ENCODE peak calls at places on chromosomes 13 and 19, in seven cellular contexts. Y is SW480; M is HS-27A; Q is adrenal gland; F is naive thymus-derived CD4-positive, alpha-beta T cell; N is NCI-H1930; O is nucleus accumbens. K is an unnamed sample.

GRCh38 chr13:42925626-42926025 is 66.4 kb downstream of the EPSTI1 start:
- DNase-seq in Y (no peak), M (no peak), Q (no peak), F (no peak), N (no peak), O (no peak), K (no peak)

GRCh38 chr13:39616087-39616694 is 13.2 kb upstream of the LHFPL6 start:
- DNase-seq in Y (peak; percentile 79), M (no peak), Q (peak; percentile 55), F (peak; percentile 47), N (peak; percentile 39), O (peak; percentile 16), K (peak; percentile 58)

GRCh38 chr13:50388481-50388880 is 373.2 kb downstream of the KCNRG start:
- DNase-seq in Y (no peak), M (no peak), Q (no peak), F (no peak), N (no peak), O (no peak), K (peak; percentile 25)

GRCh38 chr19:18895828-18896341 is at the start of gene CERS1:
- DNase-seq in Y (peak; percentile 34), M (no peak), Q (no peak), F (no peak), N (peak; percentile 30), O (peak; percentile 80), K (peak; percentile 58)

GRCh38 chr19:3556978-3557460 is 367 bp downstream of the MFSD12 start:
- DNase-seq in Y (no peak), M (no peak), Q (peak; percentile 59), F (peak; percentile 50), N (no peak), O (peak; percentile 34), K (no peak)

GRCh38 chr19:36489920-36490415 is 607 bp upstream of the ZNF566 start:
- DNase-seq in Y (peak; percentile 97), M (no peak), Q (peak; percentile 86), F (no peak), N (peak; percentile 90), O (no peak), K (peak; percentile 99)

GRCh38 chr13:36163809-36164308 is 32.7 kb upstream of the DCLK1 start:
- DNase-seq in Y (no peak), M (peak; percentile 54), Q (peak; percentile 3), F (no peak), N (peak; percentile 96), O (peak; percentile 2), K (peak; percentile 87)

GRCh38 chr19:45235485-45235884 is 9.7 kb downstream of the EXOC3L2 start:
- DNase-seq in Y (no peak), M (no peak), Q (no peak), F (no peak), N (no peak), O (no peak), K (no peak)

GRCh38 chr13:82224806-82225205 is 1657.5 kb downstream of the SLITRK1 start:
- DNase-seq in Y (no peak), M (no peak), Q (no peak), F (no peak), N (no peak), O (no peak), K (no peak)

GRCh38 chr19:39146091-39146490 is 20.5 kb downstream of the PAK4 start:
- DNase-seq in Y (no peak), M (no peak), Q (no peak), F (no peak), N (no peak), O (no peak), K (no peak)

GRCh38 chr13:85406269-85406975 is 392.8 kb downstream of the SLITRK6 start:
- DNase-seq in Y (no peak), M (no peak), Q (no peak), F (no peak), N (no peak), O (peak; percentile 14), K (no peak)

GRCh38 chr19:45884682-45885555 is 1.0 kb downstream of the IRF2BP1 start:
- DNase-seq in Y (no peak), M (no peak), Q (no peak), F (no peak), N (no peak), O (no peak), K (peak; percentile 30)

GRCh38 chr13:79534596-79534995 is 53.6 kb downstream of the NDFIP2 start:
- DNase-seq in Y (no peak), M (no peak), Q (no peak), F (no peak), N (no peak), O (no peak), K (no peak)

GRCh38 chr13:110882972-110883371 is 31.9 kb downstream of the ANKRD10 start:
- DNase-seq in Y (no peak), M (no peak), Q (no peak), F (no peak), N (no peak), O (no peak), K (no peak)

GRCh38 chr13:70324519-70324918 is 216.3 kb upstream of the KLHL1 start:
- DNase-seq in Y (no peak), M (no peak), Q (no peak), F (no peak), N (no peak), O (no peak), K (no peak)

GRCh38 chr19:32653626-32653968 is 21.4 kb downstream of the ANKRD27 start:
- DNase-seq in Y (no peak), M (no peak), Q (no peak), F (no peak), N (no peak), O (no peak), K (no peak)

GRCh38 chr13:43785681-43786471 is 896 bp downstream of the ENOX1 start:
- DNase-seq in Y (peak; percentile 63), M (no peak), Q (peak; percentile 58), F (no peak), N (peak; percentile 80), O (peak; percentile 93), K (peak; percentile 89)

GRCh38 chr19:4742717-4743646 is 19.3 kb upstream of the DPP9 start:
- DNase-seq in Y (no peak), M (no peak), Q (peak; percentile 77), F (no peak), N (peak; percentile 14), O (peak; percentile 7), K (no peak)

GRCh38 chr13:75770164-75771145 is 134.3 kb downstream of the LMO7 start:
- DNase-seq in Y (no peak), M (no peak), Q (no peak), F (no peak), N (no peak), O (no peak), K (no peak)

GRCh38 chr19:31570718-31571117 is 221.5 kb upstream of the TSHZ3 start:
- DNase-seq in Y (no peak), M (no peak), Q (no peak), F (no peak), N (no peak), O (peak; percentile 6), K (no peak)

GRCh38 chr19:50835103-50835784 is 1.9 kb upstream of the KLK15 start:
- DNase-seq in Y (peak; percentile 65), M (no peak), Q (no peak), F (no peak), N (no peak), O (no peak), K (no peak)

GRCh38 chr13:30429721-30430694 is 7.7 kb downstream of the UBE2L5 start:
- DNase-seq in Y (peak; percentile 73), M (no peak), Q (peak; percentile 60), F (no peak), N (no peak), O (no peak), K (no peak)

GRCh38 chr13:111344471-111345191 is 24.2 kb downstream of the TEX29 start:
- DNase-seq in Y (peak; percentile 14), M (no peak), Q (no peak), F (no peak), N (no peak), O (no peak), K (peak; percentile 53)

GRCh38 chr13:25840261-25840660 is 211.6 kb downstream of the SHISA2 start:
- DNase-seq in Y (no peak), M (no peak), Q (no peak), F (no peak), N (no peak), O (no peak), K (no peak)

GRCh38 chr19:17281391-17282304 is at the start of gene ANKLE1:
- DNase-seq in Y (no peak), M (no peak), Q (peak; percentile 18), F (peak; percentile 19), N (peak; percentile 15), O (peak; percentile 33), K (no peak)

GRCh38 chr19:13959962-13960862 is 7.9 kb downstream of the DCAF15 start:
- DNase-seq in Y (no peak), M (no peak), Q (no peak), F (no peak), N (no peak), O (no peak), K (no peak)

GRCh38 chr13:93238711-93239110 is 12.1 kb downstream of the GPC6 start:
- DNase-seq in Y (no peak), M (no peak), Q (no peak), F (no peak), N (no peak), O (no peak), K (no peak)

GRCh38 chr19:18119243-18120105 is 21.9 kb downstream of the MAST3 start:
- DNase-seq in Y (no peak), M (no peak), Q (no peak), F (peak; percentile 64), N (no peak), O (peak; percentile 61), K (no peak)

GRCh38 chr13:22040810-22041364 is 370.0 kb downstream of the FGF9 start:
- DNase-seq in Y (peak; percentile 79), M (no peak), Q (no peak), F (no peak), N (no peak), O (no peak), K (peak; percentile 97)

GRCh38 chr13:25727776-25728175 is 324.0 kb downstream of the SHISA2 start:
- DNase-seq in Y (no peak), M (no peak), Q (no peak), F (no peak), N (no peak), O (no peak), K (no peak)

GRCh38 chr13:39998166-39998565 is 342.7 kb downstream of the COG6 start:
- DNase-seq in Y (no peak), M (no peak), Q (no peak), F (peak; percentile 47), N (no peak), O (no peak), K (no peak)

GRCh38 chr13:102702965-102703720 is 8.3 kb upstream of the METTL21C start:
- DNase-seq in Y (no peak), M (no peak), Q (no peak), F (no peak), N (no peak), O (no peak), K (no peak)

GRCh38 chr19:15825753-15826152 is 10.3 kb upstream of the OR10H1 start:
- DNase-seq in Y (no peak), M (no peak), Q (no peak), F (no peak), N (no peak), O (no peak), K (no peak)

GRCh38 chr13:111259058-111259457 is 61.4 kb upstream of the TEX29 start:
- DNase-seq in Y (no peak), M (no peak), Q (no peak), F (no peak), N (no peak), O (no peak), K (no peak)